ENCODE peak calls at places on chromosomes 4 and X, in seven cellular contexts. G, C, S, P, V, E and Y are unnamed samples.

GRCh38 chr4:76625316-76625715 is 190.3 kb downstream of the SHROOM3 start:
- DNase-seq in E (no peak), G (no peak), S (no peak), P (peak), V (no peak), C (no peak), Y (no peak)

GRCh38 chr4:185040523-185040922 is 22.2 kb downstream of the HELT start:
- DNase-seq in C (no peak), E (no peak), V (no peak), P (no peak), S (no peak), G (no peak), Y (no peak)

GRCh38 chr4:159021597-159022385 is 81.1 kb upstream of the RAPGEF2 start:
- DNase-seq in G (no peak), E (no peak), S (no peak), C (no peak), V (no peak), P (peak), Y (no peak)

GRCh38 chr4:130336585-130337217 is 1240.7 kb downstream of the C4orf33 start:
- DNase-seq in P (peak), E (peak), C (no peak), S (no peak), G (peak), V (no peak), Y (peak)

GRCh38 chr4:4259484-4260100 is 11.6 kb upstream of the TMEM128 start:
- DNase-seq in C (no peak), P (peak), G (no peak), E (no peak), S (no peak), V (no peak), Y (no peak)

GRCh38 chr4:159540038-159540437 is 437.2 kb downstream of the RAPGEF2 start:
- DNase-seq in P (no peak), G (no peak), C (no peak), V (no peak), E (no peak), S (no peak), Y (no peak)

GRCh38 chr4:80049402-80049801 is 23.6 kb downstream of the ANTXR2 start:
- DNase-seq in C (no peak), P (peak), G (no peak), E (no peak), S (no peak), V (no peak), Y (no peak)

GRCh38 chrX:31319586-31319985 is 247.7 kb upstream of the FTHL17 start:
- DNase-seq in C (no peak), S (no peak), V (no peak), P (no peak), E (no peak), G (no peak), Y (no peak)

GRCh38 chrX:9842541-9842940 is 56.3 kb downstream of the SHROOM2 start:
- DNase-seq in S (no peak), V (no peak), G (no peak), E (no peak), P (peak), C (peak), Y (peak)

GRCh38 chrX:3426552-3426951 is 80.1 kb upstream of the MXRA5 start:
- DNase-seq in V (no peak), E (no peak), C (no peak), P (no peak), S (no peak), G (no peak), Y (no peak)

DNA sequence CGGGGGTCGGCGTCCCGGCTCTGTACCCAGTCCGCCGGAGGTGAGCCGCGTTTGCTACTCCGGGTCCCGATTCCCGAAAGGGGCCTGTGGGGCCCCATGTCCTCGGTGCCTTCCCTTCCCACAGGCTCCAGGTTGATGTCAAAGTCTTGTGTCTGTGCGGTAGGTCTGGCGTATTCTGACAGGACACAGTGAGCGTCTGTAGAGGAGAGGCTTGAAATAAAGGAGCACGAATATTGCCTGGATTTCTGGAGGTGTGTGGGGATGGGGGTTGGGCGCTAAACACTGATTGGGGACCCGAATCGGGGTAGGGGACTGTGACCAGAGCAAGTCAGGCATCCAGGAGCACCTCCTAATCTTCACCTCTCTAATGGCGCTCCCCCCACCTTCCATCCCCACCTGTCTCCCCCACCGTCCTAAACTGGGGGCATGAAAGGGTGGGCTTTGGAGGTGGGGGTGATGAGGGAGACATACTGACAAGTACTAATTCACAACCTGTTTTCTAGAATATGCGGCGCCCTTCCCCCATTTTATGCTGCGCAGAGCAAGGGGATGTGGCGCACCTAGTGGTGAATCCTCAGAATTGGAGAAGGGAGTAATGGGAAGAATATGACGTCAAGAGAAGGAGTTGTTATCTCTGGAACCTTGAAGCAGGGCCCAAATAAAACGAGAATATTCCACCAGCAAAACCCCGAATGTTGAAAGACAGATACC is 874 bp downstream of the GPRASP2 start:
- DNase-seq in G (no peak), S (no peak), V (peak), P (peak), E (peak), C (peak), Y (no peak)
- TF ChIP-seq CTCF in G (no peak), S (peak), V (peak), P (peak), E (peak), C (peak), Y (peak)

GRCh38 chr4:6689506-6689960 is 4.1 kb upstream of the S100P start:
- DNase-seq in C (no peak), V (no peak), E (peak), P (no peak), S (no peak), G (no peak), Y (no peak)

GRCh38 chr4:6692379-6692778 is 1.3 kb upstream of the S100P start:
- DNase-seq in E (no peak), S (no peak), G (no peak), V (no peak), C (no peak), P (no peak), Y (no peak)

GRCh38 chr4:6687947-6688878 is 5.5 kb upstream of the S100P start:
- DNase-seq in S (no peak), C (no peak), E (peak), V (no peak), G (no peak), P (peak), Y (no peak)

GRCh38 chr4:6686104-6686787 is 7.4 kb upstream of the S100P start:
- DNase-seq in E (no peak), C (no peak), S (no peak), P (no peak), G (no peak), V (no peak), Y (no peak)

GRCh38 chr4:6688879-6689505 is 4.7 kb upstream of the S100P start:
- DNase-seq in G (peak), P (peak), E (peak), S (peak), V (no peak), C (peak), Y (peak)
- TF ChIP-seq CTCF in G (no peak), P (no peak), E (no peak), S (no peak), V (no peak), C (no peak), Y (no peak)

GRCh38 chr4:189917161-189917891 is 23.3 kb upstream of the FRG1 start:
- DNase-seq in C (no peak), E (no peak), P (no peak), V (no peak), G (no peak), S (no peak), Y (no peak)

GRCh38 chr4:189912170-189912569 is 28.5 kb upstream of the FRG1 start:
- DNase-seq in P (peak), E (no peak), G (no peak), S (no peak), V (no peak), C (no peak), Y (no peak)
- TF ChIP-seq CTCF in P (peak), E (no peak), G (peak), S (no peak), V (no peak), C (peak), Y (peak)

GRCh38 chr4:112251044-112251632 is 19.6 kb downstream of the AP1AR start:
- DNase-seq in C (no peak), S (no peak), E (no peak), G (no peak), V (no peak), P (no peak), Y (no peak)

GRCh38 chr4:112247021-112247420 is 15.4 kb downstream of the AP1AR start:
- DNase-seq in S (no peak), C (no peak), E (no peak), P (no peak), G (no peak), V (no peak), Y (no peak)

GRCh38 chr4:112245383-112245782 is 13.8 kb downstream of the AP1AR start:
- DNase-seq in S (no peak), P (no peak), E (no peak), C (no peak), V (no peak), G (no peak), Y (no peak)
- TF ChIP-seq CTCF in S (no peak), P (peak), E (no peak), C (no peak), V (no peak), G (no peak), Y (no peak)

GRCh38 chr4:52861879-52862604 is at the start of gene RASL11B:
- DNase-seq in P (peak), V (peak), G (peak), C (peak), S (peak), E (peak), Y (peak)
- TF ChIP-seq CTCF in P (no peak), V (no peak), G (no peak), C (no peak), S (peak), E (no peak), Y (no peak)

GRCh38 chr4:169208090-169208455 is 62.7 kb downstream of the SH3RF1 start:
- DNase-seq in S (no peak), C (no peak), G (no peak), E (no peak), P (peak), V (no peak), Y (no peak)

GRCh38 chr4:169212981-169213380 is 57.8 kb downstream of the SH3RF1 start:
- DNase-seq in V (no peak), E (no peak), S (no peak), C (no peak), P (no peak), G (no peak), Y (no peak)

GRCh38 chr4:169208516-169208915 is 62.2 kb downstream of the SH3RF1 start:
- DNase-seq in C (no peak), E (no peak), V (no peak), P (no peak), S (no peak), G (no peak), Y (no peak)

GRCh38 chr4:169209388-169209883 is 61.3 kb downstream of the SH3RF1 start:
- DNase-seq in V (no peak), P (no peak), E (no peak), S (no peak), G (no peak), C (no peak), Y (no peak)

DNA sequence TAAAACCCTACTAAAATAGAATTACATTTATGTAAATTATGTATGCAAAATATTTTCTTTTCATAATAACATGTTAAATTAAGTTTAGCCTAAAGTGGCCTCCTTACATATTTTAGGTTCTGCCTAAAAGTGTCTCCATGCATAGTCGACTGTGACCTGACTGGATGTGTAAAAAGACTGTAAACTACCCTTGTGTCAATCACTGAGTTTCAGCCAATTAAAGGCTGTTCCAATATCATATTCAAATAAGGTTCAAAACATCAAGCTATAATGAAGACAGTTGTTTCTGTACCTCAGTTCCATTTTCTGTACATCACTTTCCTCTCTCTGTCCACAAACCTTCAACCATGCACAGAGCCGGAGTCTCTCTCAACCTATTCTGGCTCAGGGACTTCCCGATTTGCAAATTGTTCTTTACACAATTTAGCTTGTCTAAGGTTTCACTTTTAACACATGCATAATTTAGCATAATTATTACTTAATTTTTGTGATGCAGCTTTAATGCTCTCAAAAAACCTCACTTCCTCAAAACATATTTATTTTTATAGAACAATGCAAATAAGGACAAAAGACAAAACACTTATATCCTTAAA is 60.1 kb downstream of the SH3RF1 start:
- DNase-seq in P (no peak), S (peak), C (no peak), E (no peak), V (no peak), G (peak), Y (peak)
- TF ChIP-seq CTCF in P (no peak), S (no peak), C (no peak), E (no peak), V (no peak), G (no peak), Y (no peak)

DNA sequence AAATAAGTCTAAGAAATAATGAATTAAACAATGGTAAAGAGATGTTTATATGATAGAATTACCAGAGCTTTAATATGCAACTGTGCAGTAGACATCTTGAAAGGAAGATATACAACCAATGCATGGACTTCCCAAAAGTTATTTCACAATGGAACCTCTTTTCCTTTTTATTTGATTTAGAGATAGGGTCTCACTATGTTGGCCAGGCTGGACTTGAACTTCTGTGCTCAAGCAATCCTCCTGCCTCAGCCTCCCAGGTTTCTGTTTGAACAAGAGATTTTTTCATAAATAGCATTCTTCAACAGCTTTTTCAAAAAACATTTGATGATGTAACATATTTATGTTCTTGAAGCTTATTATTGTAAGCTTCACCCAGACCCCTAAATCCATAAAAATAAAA is 72.0 kb downstream of the LRBA start:
- DNase-seq in G (no peak), S (no peak), E (no peak), C (no peak), P (no peak), V (no peak), Y (no peak)
- TF ChIP-seq CTCF in G (no peak), S (no peak), E (no peak), C (no peak), P (no peak), V (no peak), Y (no peak)